ENCODE peak calls at places on chromosomes 13 and 19, in eight cellular contexts. A is uterus; W is activated naive CD8-positive, alpha-beta T cell treated with anti-CD3 and anti-CD28 coated beads, Interleukin-2, amount 50 U/mL, for 24 hours; U is breast epithelium; L is PC-9; S is CD8-positive, alpha-beta memory T cell; I is NAMALWA; H is NCI-H69. B is an unnamed sample.

GRCh38 chr19:45591004-45591637 is 6.5 kb upstream of the OPA3 start:
- DNase-seq in A (no peak), W (peak; percentile 53), U (peak; percentile 59), L (peak; percentile 62), S (no peak), I (peak; percentile 60), H (peak; percentile 78), B (peak; percentile 77)

GRCh38 chr13:77532983-77533382 is 2.5 kb upstream of the SCEL start:
- DNase-seq in A (no peak), W (no peak), U (no peak), L (no peak), S (no peak), I (no peak), H (no peak), B (no peak)

GRCh38 chr13:67549331-67549730 is 319.2 kb upstream of the PCDH9 start:
- DNase-seq in A (no peak), W (no peak), U (no peak), L (no peak), S (no peak), I (no peak), H (no peak), B (no peak)

GRCh38 chr13:103953859-103954258 is 887.6 kb upstream of the SLC10A2 start:
- DNase-seq in A (no peak), W (no peak), U (no peak), L (no peak), S (no peak), I (no peak), H (no peak), B (no peak)

GRCh38 chr19:4077800-4078683 is 11.3 kb upstream of the ZBTB7A start:
- DNase-seq in A (peak; percentile 74), W (peak; percentile 75), U (peak; percentile 70), L (no peak), S (peak; percentile 66), I (peak; percentile 73), H (peak; percentile 57), B (no peak)

GRCh38 chr19:17332677-17333581 is 1.7 kb downstream of the ANO8 start:
- DNase-seq in A (no peak), W (peak; percentile 52), U (no peak), L (no peak), S (no peak), I (peak; percentile 99), H (peak; percentile 77), B (peak; percentile 93)

GRCh38 chr19:18919895-18920204 is 335 bp downstream of the DDX49 start:
- DNase-seq in A (no peak), W (no peak), U (no peak), L (no peak), S (no peak), I (no peak), H (no peak), B (no peak)

GRCh38 chr13:47474845-47475244 is 526.2 kb downstream of the SUCLA2 start:
- DNase-seq in A (no peak), W (no peak), U (no peak), L (no peak), S (no peak), I (no peak), H (no peak), B (no peak)

GRCh38 chr19:45215391-45216191 is 29.6 kb downstream of the EXOC3L2 start:
- DNase-seq in A (peak; percentile 21), W (no peak), U (peak; percentile 60), L (peak; percentile 56), S (no peak), I (no peak), H (peak; percentile 90), B (peak; percentile 47)

GRCh38 chr19:35142531-35143230 is 374 bp upstream of the FXYD7 start:
- DNase-seq in A (peak; percentile 55), W (peak; percentile 75), U (no peak), L (peak; percentile 69), S (peak; percentile 81), I (peak; percentile 68), H (peak; percentile 79), B (peak; percentile 75)

GRCh38 chr13:20401958-20402856 is 123.5 kb downstream of the CRYL1 start:
- DNase-seq in A (no peak), W (no peak), U (no peak), L (peak; percentile 53), S (no peak), I (no peak), H (no peak), B (no peak)

GRCh38 chr19:45577111-45577905 is 7.3 kb downstream of the OPA3 start:
- DNase-seq in A (no peak), W (no peak), U (no peak), L (peak; percentile 79), S (peak; percentile 16), I (no peak), H (no peak), B (peak; percentile 37)

GRCh38 chr19:13169769-13170168 is 19.6 kb downstream of the IER2 start:
- DNase-seq in A (no peak), W (no peak), U (peak; percentile 78), L (peak; percentile 96), S (no peak), I (no peak), H (no peak), B (no peak)

GRCh38 chr13:98890186-98890585 is 87.7 kb downstream of the DOCK9 start:
- DNase-seq in A (peak; percentile 53), W (peak; percentile 44), U (no peak), L (peak; percentile 23), S (no peak), I (no peak), H (peak; percentile 56), B (no peak)

GRCh38 chr19:55697698-55698097 is 22.7 kb downstream of the EPN1 start:
- DNase-seq in A (no peak), W (no peak), U (no peak), L (no peak), S (no peak), I (no peak), H (no peak), B (no peak)

GRCh38 chr19:14146789-14147216 is 10.4 kb upstream of the ASF1B start:
- DNase-seq in A (peak; percentile 67), W (no peak), U (no peak), L (no peak), S (no peak), I (no peak), H (no peak), B (no peak)

GRCh38 chr19:7744199-7744786 is 3.0 kb downstream of the CD209 start:
- DNase-seq in A (no peak), W (no peak), U (no peak), L (no peak), S (no peak), I (no peak), H (no peak), B (no peak)

GRCh38 chr13:76791290-76791664 is 94.9 kb downstream of the KCTD12 start:
- DNase-seq in A (no peak), W (no peak), U (no peak), L (no peak), S (no peak), I (no peak), H (no peak), B (no peak)

GRCh38 chr13:112072531-112073244 is 5.7 kb downstream of the SOX1 start:
- DNase-seq in A (no peak), W (no peak), U (no peak), L (no peak), S (no peak), I (no peak), H (peak; percentile 96), B (no peak)

GRCh38 chr19:43606569-43607229 is 5.2 kb upstream of the SRRM5 start:
- DNase-seq in A (no peak), W (no peak), U (no peak), L (no peak), S (no peak), I (no peak), H (peak; percentile 15), B (no peak)

GRCh38 chr19:6723108-6723618 is 2.7 kb upstream of the C3 start:
- DNase-seq in A (peak; percentile 84), W (no peak), U (no peak), L (peak; percentile 65), S (no peak), I (no peak), H (no peak), B (no peak)

GRCh38 chr13:103935117-103935516 is 868.9 kb upstream of the SLC10A2 start:
- DNase-seq in A (no peak), W (no peak), U (no peak), L (no peak), S (no peak), I (no peak), H (no peak), B (no peak)

GRCh38 chr13:70249332-70250064 is 141.2 kb upstream of the KLHL1 start:
- DNase-seq in A (no peak), W (no peak), U (no peak), L (peak; percentile 23), S (no peak), I (no peak), H (peak; percentile 83), B (no peak)